ENCODE peak calls at places on chromosomes 16 and 17, in eight cellular contexts. One of them, this sample, is unnamed.

GRCh38 chr16:80459331-80459777 is 81.4 kb upstream of the DYNLRB2 start:
- DNase-seq in PC-3: no peak
- DNase-seq in A549: no peak
- DNase-seq in AG04450: no peak
- DNase-seq in cardiac muscle cell: peak
- DNase-seq in transverse colon: no peak
- DNase-seq in GM23248: peak
- DNase-seq in DND-41: no peak
- DNase-seq in this sample: no peak

GRCh38 chr16:4136229-4136813 is 20.1 kb upstream of the ADCY9 start:
- DNase-seq in DND-41: no peak
- DNase-seq in A549: peak
- DNase-seq in AG04450: no peak
- DNase-seq in transverse colon: peak
- DNase-seq in GM23248: peak
- DNase-seq in cardiac muscle cell: no peak
- DNase-seq in PC-3: peak
- DNase-seq in this sample: peak

GRCh38 chr16:76345093-76345735 is 68.0 kb downstream of the CNTNAP4 start:
- DNase-seq in GM23248: peak
- DNase-seq in DND-41: no peak
- DNase-seq in cardiac muscle cell: peak
- DNase-seq in AG04450: no peak
- DNase-seq in transverse colon: no peak
- DNase-seq in A549: no peak
- DNase-seq in PC-3: no peak
- DNase-seq in this sample: no peak

GRCh38 chr17:77644981-77645380 is 313.5 kb upstream of the TNRC6C start:
- DNase-seq in GM23248: no peak
- DNase-seq in AG04450: no peak
- DNase-seq in cardiac muscle cell: no peak
- DNase-seq in transverse colon: no peak
- DNase-seq in DND-41: peak
- DNase-seq in PC-3: no peak
- DNase-seq in A549: no peak
- DNase-seq in this sample: no peak

GRCh38 chr17:63378411-63379076 is 67.6 kb downstream of the CYB561 start:
- DNase-seq in transverse colon: no peak
- DNase-seq in AG04450: no peak
- DNase-seq in cardiac muscle cell: peak
- DNase-seq in PC-3: no peak
- DNase-seq in GM23248: no peak
- DNase-seq in DND-41: no peak
- DNase-seq in A549: no peak
- DNase-seq in this sample: no peak

GRCh38 chr17:48613862-48614694 is 1.0 kb downstream of the HOXB8 start:
- DNase-seq in GM23248: peak
- DNase-seq in cardiac muscle cell: no peak
- DNase-seq in PC-3: no peak
- DNase-seq in DND-41: no peak
- DNase-seq in AG04450: no peak
- DNase-seq in A549: peak
- DNase-seq in transverse colon: no peak
- DNase-seq in this sample: no peak

GRCh38 chr17:81471804-81472456 is 40.7 kb downstream of the ACTG1 start:
- DNase-seq in PC-3: no peak
- DNase-seq in A549: peak
- DNase-seq in DND-41: peak
- DNase-seq in AG04450: no peak
- DNase-seq in cardiac muscle cell: peak
- DNase-seq in transverse colon: peak
- DNase-seq in GM23248: peak
- DNase-seq in this sample: no peak

GRCh38 chr16:35296962-35297653 is 1837.7 kb downstream of the TP53TG3F start:
- DNase-seq in A549: no peak
- DNase-seq in PC-3: no peak
- DNase-seq in cardiac muscle cell: no peak
- DNase-seq in AG04450: no peak
- DNase-seq in GM23248: no peak
- DNase-seq in DND-41: no peak
- DNase-seq in transverse colon: no peak
- DNase-seq in this sample: no peak

GRCh38 chr16:77596243-77596642 is 126.1 kb upstream of the NUDT7 start:
- DNase-seq in DND-41: no peak
- DNase-seq in PC-3: no peak
- DNase-seq in cardiac muscle cell: peak
- DNase-seq in A549: no peak
- DNase-seq in GM23248: peak
- DNase-seq in transverse colon: no peak
- DNase-seq in AG04450: no peak
- DNase-seq in this sample: no peak

GRCh38 chr17:9350083-9350482 is 225.5 kb downstream of the STX8 start:
- DNase-seq in AG04450: peak
- DNase-seq in A549: peak
- DNase-seq in GM23248: peak
- DNase-seq in cardiac muscle cell: peak
- DNase-seq in DND-41: no peak
- DNase-seq in PC-3: peak
- DNase-seq in transverse colon: no peak
- DNase-seq in this sample: peak

GRCh38 chr17:31013844-31014243 is 43.0 kb downstream of the RNF135 start:
- DNase-seq in transverse colon: no peak
- DNase-seq in cardiac muscle cell: no peak
- DNase-seq in DND-41: no peak
- DNase-seq in PC-3: no peak
- DNase-seq in GM23248: no peak
- DNase-seq in AG04450: no peak
- DNase-seq in A549: no peak
- DNase-seq in this sample: no peak

GRCh38 chr16:53087101-53087500 is 32.3 kb downstream of the CHD9 start:
- DNase-seq in AG04450: no peak
- DNase-seq in cardiac muscle cell: peak
- DNase-seq in transverse colon: no peak
- DNase-seq in PC-3: no peak
- DNase-seq in GM23248: peak
- DNase-seq in DND-41: no peak
- DNase-seq in A549: no peak
- DNase-seq in this sample: no peak

GRCh38 chr16:3157229-3158013 is 22.6 kb downstream of the ZNF213 start:
- DNase-seq in AG04450: peak
- DNase-seq in transverse colon: peak
- DNase-seq in GM23248: peak
- DNase-seq in DND-41: peak
- DNase-seq in A549: peak
- DNase-seq in cardiac muscle cell: peak
- DNase-seq in PC-3: peak
- DNase-seq in this sample: peak

DNA sequence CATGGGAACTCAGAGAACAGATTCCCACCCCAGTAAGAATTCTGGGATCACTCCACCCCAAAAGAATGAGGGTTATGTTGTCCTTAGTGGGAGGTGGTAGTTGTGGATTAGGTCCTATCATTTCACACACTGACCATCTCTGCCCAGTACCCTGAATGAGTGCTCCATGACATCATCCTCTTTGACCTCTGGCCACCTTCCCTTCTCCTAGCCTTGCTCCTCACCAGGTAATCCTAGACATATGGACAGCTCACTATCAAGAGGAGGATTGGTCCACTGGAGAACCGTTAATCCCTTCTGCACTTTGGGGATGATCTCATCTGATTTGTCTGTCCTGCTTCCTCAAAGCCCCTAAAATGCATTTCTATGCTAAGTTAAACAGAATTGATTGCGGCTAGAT is 538.2 kb upstream of the HSBP1 start:
- DNase-seq in AG04450: no peak
- DNase-seq in A549: no peak
- DNase-seq in PC-3: no peak
- DNase-seq in DND-41: no peak
- DNase-seq in cardiac muscle cell: no peak
- DNase-seq in GM23248: no peak
- DNase-seq in transverse colon: no peak
- DNase-seq in this sample: no peak
- H3K27ac ChIP-seq in AG04450: no peak
- H3K27ac ChIP-seq in A549: no peak
- H3K27ac ChIP-seq in PC-3: no peak
- H3K27ac ChIP-seq in DND-41: no peak
- H3K27ac ChIP-seq in cardiac muscle cell: no peak
- H3K27ac ChIP-seq in GM23248: no peak
- H3K27ac ChIP-seq in transverse colon: no peak
- H3K27ac ChIP-seq in this sample: no peak

DNA sequence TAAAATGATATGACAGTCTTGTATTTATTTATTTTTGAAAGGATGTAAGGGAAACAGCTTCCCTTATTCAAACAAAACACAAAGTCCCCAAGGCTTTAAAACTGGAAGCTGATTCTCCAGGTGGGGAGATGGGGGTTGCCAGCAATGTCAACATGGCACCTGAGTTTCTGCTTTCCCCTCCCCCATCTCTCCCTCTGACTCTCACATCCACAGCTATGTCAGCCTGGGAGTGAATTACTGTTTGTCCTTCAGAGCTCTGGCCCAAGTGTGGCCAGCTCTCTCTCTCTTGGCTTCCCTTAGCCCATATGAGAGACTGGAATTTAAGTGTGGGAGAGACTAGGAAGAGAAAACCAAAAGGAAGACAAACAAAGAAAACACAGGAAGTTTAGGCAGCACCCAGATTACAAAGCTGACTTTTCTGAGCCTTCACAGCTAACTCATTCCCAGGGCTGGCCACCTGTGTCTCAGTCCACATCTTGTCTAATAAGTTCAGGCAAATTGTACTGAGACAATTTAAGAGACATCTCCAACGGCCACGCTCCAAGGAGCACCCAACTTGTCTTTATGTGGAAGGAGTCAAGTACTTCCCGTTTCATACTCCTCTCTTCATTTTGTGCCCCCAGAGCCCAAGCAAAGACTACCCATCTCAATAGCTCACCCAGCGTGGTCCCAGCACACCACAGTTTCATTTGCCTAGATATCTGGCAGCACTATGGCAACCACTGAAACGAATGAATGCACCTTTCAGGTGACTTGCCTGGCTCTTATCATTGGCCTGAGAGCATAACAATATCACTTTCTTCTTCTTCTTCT is 69.2 kb downstream of the SOX9 start:
- DNase-seq in cardiac muscle cell: peak
- DNase-seq in A549: no peak
- DNase-seq in AG04450: no peak
- DNase-seq in transverse colon: no peak
- DNase-seq in GM23248: no peak
- DNase-seq in PC-3: no peak
- DNase-seq in DND-41: no peak
- DNase-seq in this sample: no peak
- H3K27ac ChIP-seq in cardiac muscle cell: no peak
- H3K27ac ChIP-seq in A549: no peak
- H3K27ac ChIP-seq in AG04450: no peak
- H3K27ac ChIP-seq in transverse colon: no peak
- H3K27ac ChIP-seq in GM23248: no peak
- H3K27ac ChIP-seq in PC-3: no peak
- H3K27ac ChIP-seq in DND-41: no peak
- H3K27ac ChIP-seq in this sample: no peak

GRCh38 chr16:20765732-20766131 is 1.9 kb downstream of the ACSM3 start:
- DNase-seq in A549: no peak
- DNase-seq in transverse colon: no peak
- DNase-seq in AG04450: no peak
- DNase-seq in GM23248: no peak
- DNase-seq in cardiac muscle cell: no peak
- DNase-seq in DND-41: no peak
- DNase-seq in PC-3: no peak
- DNase-seq in this sample: no peak

GRCh38 chr16:20768818-20769217 is 5.0 kb downstream of the ACSM3 start:
- DNase-seq in cardiac muscle cell: no peak
- DNase-seq in transverse colon: no peak
- DNase-seq in GM23248: no peak
- DNase-seq in A549: no peak
- DNase-seq in DND-41: no peak
- DNase-seq in AG04450: no peak
- DNase-seq in PC-3: no peak
- DNase-seq in this sample: no peak

GRCh38 chr16:20767577-20767976 is 3.8 kb downstream of the ACSM3 start:
- DNase-seq in transverse colon: no peak
- DNase-seq in PC-3: no peak
- DNase-seq in cardiac muscle cell: no peak
- DNase-seq in AG04450: no peak
- DNase-seq in A549: no peak
- DNase-seq in DND-41: no peak
- DNase-seq in GM23248: no peak
- DNase-seq in this sample: no peak

GRCh38 chr16:20766294-20766693 is 2.5 kb downstream of the ACSM3 start:
- DNase-seq in cardiac muscle cell: no peak
- DNase-seq in DND-41: no peak
- DNase-seq in PC-3: no peak
- DNase-seq in GM23248: no peak
- DNase-seq in A549: no peak
- DNase-seq in transverse colon: no peak
- DNase-seq in AG04450: no peak
- DNase-seq in this sample: no peak

GRCh38 chr16:20768121-20768520 is 4.3 kb downstream of the ACSM3 start:
- DNase-seq in AG04450: no peak
- DNase-seq in GM23248: no peak
- DNase-seq in PC-3: no peak
- DNase-seq in A549: no peak
- DNase-seq in transverse colon: no peak
- DNase-seq in DND-41: no peak
- DNase-seq in cardiac muscle cell: no peak
- DNase-seq in this sample: peak
- H3K27ac ChIP-seq in AG04450: no peak
- H3K27ac ChIP-seq in GM23248: no peak
- H3K27ac ChIP-seq in PC-3: no peak
- H3K27ac ChIP-seq in A549: no peak
- H3K27ac ChIP-seq in transverse colon: no peak
- H3K27ac ChIP-seq in DND-41: no peak
- H3K27ac ChIP-seq in cardiac muscle cell: no peak
- H3K27ac ChIP-seq in this sample: no peak

GRCh38 chr17:17672453-17673368 is 8.5 kb upstream of the RAI1 start:
- DNase-seq in AG04450: no peak
- DNase-seq in GM23248: no peak
- DNase-seq in DND-41: no peak
- DNase-seq in cardiac muscle cell: no peak
- DNase-seq in PC-3: peak
- DNase-seq in transverse colon: no peak
- DNase-seq in A549: no peak
- DNase-seq in this sample: no peak

GRCh38 chr17:17669081-17669850 is 12.0 kb upstream of the RAI1 start:
- DNase-seq in PC-3: no peak
- DNase-seq in A549: no peak
- DNase-seq in AG04450: no peak
- DNase-seq in cardiac muscle cell: peak
- DNase-seq in transverse colon: no peak
- DNase-seq in DND-41: peak
- DNase-seq in GM23248: no peak
- DNase-seq in this sample: no peak

GRCh38 chr17:17669851-17670232 is 11.4 kb upstream of the RAI1 start:
- DNase-seq in cardiac muscle cell: no peak
- DNase-seq in GM23248: no peak
- DNase-seq in AG04450: no peak
- DNase-seq in A549: no peak
- DNase-seq in DND-41: no peak
- DNase-seq in PC-3: no peak
- DNase-seq in transverse colon: no peak
- DNase-seq in this sample: no peak

GRCh38 chr17:17671369-17672119 is 9.7 kb upstream of the RAI1 start:
- DNase-seq in transverse colon: no peak
- DNase-seq in cardiac muscle cell: no peak
- DNase-seq in A549: no peak
- DNase-seq in GM23248: no peak
- DNase-seq in DND-41: no peak
- DNase-seq in PC-3: no peak
- DNase-seq in AG04450: no peak
- DNase-seq in this sample: no peak

GRCh38 chr17:17670701-17671319 is 10.4 kb upstream of the RAI1 start:
- DNase-seq in transverse colon: no peak
- DNase-seq in A549: no peak
- DNase-seq in PC-3: no peak
- DNase-seq in cardiac muscle cell: no peak
- DNase-seq in DND-41: no peak
- DNase-seq in GM23248: no peak
- DNase-seq in AG04450: no peak
- DNase-seq in this sample: no peak
- H3K27ac ChIP-seq in transverse colon: no peak
- H3K27ac ChIP-seq in A549: no peak
- H3K27ac ChIP-seq in PC-3: no peak
- H3K27ac ChIP-seq in cardiac muscle cell: no peak
- H3K27ac ChIP-seq in DND-41: no peak
- H3K27ac ChIP-seq in GM23248: no peak
- H3K27ac ChIP-seq in AG04450: no peak
- H3K27ac ChIP-seq in this sample: no peak

This sample was measured in epithelial cell of prostate.